ENCODE peak calls at places on chromosomes 11 and 22, in nine cellular contexts. B is pulmonary artery endothelial cell; X is CD4-positive, alpha-beta memory T cell; T is sigmoid colon; J is body of pancreas; L is epithelial cell of proximal tubule; U is DND-41; P is bronchial epithelial cell; A is fibroblast of mammary gland. H is an unnamed sample.

GRCh38 chr11:66904055-66904454 is 47.2 kb downstream of the LRFN4 start:
- DNase-seq in B (no peak), X (no peak), T (no peak), J (no peak), L (no peak), U (no peak), P (peak; percentile 64), A (peak; percentile 49), H (peak; percentile 25)

GRCh38 chr11:108838804-108839128 is 173.9 kb downstream of the DDX10 start:
- DNase-seq in B (no peak), X (no peak), T (no peak), J (no peak), L (no peak), U (no peak), P (peak; percentile 10), A (no peak), H (no peak)

GRCh38 chr22:26912985-26913384 is 255.6 kb downstream of the MIAT start:
- DNase-seq in B (no peak), X (no peak), T (no peak), J (no peak), L (no peak), U (no peak), P (no peak), A (no peak), H (no peak)

GRCh38 chr11:103326070-103326794 is 217.0 kb downstream of the DYNC2H1 start:
- DNase-seq in B (peak; percentile 33), X (peak; percentile 54), T (no peak), J (peak; percentile 69), L (peak; percentile 53), U (peak; percentile 52), P (peak; percentile 73), A (peak; percentile 84), H (peak; percentile 74)

GRCh38 chr11:110294509-110294908 is 1.9 kb downstream of the RDX start:
- DNase-seq in B (no peak), X (no peak), T (no peak), J (no peak), L (no peak), U (no peak), P (no peak), A (no peak), H (no peak)

GRCh38 chr11:67174311-67174710 is 55.2 kb downstream of the KDM2A start:
- DNase-seq in B (no peak), X (no peak), T (no peak), J (no peak), L (no peak), U (no peak), P (peak; percentile 29), A (no peak), H (no peak)

GRCh38 chr11:125293596-125293995 is 129.0 kb downstream of the PKNOX2 start:
- DNase-seq in B (no peak), X (no peak), T (no peak), J (no peak), L (no peak), U (no peak), P (no peak), A (no peak), H (no peak)

GRCh38 chr22:31247726-31248125 is 35.6 kb downstream of the LIMK2 start:
- DNase-seq in B (no peak), X (no peak), T (no peak), J (no peak), L (no peak), U (no peak), P (no peak), A (no peak), H (no peak)

GRCh38 chr11:44632466-44633123 is 67.1 kb downstream of the CD82 start:
- DNase-seq in B (no peak), X (no peak), T (peak; percentile 74), J (no peak), L (no peak), U (peak; percentile 3), P (peak; percentile 21), A (peak; percentile 36), H (peak; percentile 9)

GRCh38 chr22:36443198-36443770 is 38.2 kb downstream of the TXN2 start:
- DNase-seq in B (no peak), X (no peak), T (no peak), J (no peak), L (no peak), U (peak; percentile 49), P (no peak), A (no peak), H (no peak)

GRCh38 chr11:56841210-56841810 is 92.8 kb upstream of the OR9G4 start:
- DNase-seq in B (peak; percentile 22), X (no peak), T (no peak), J (peak; percentile 60), L (peak; percentile 7), U (peak; percentile 48), P (peak; percentile 69), A (peak; percentile 67), H (peak; percentile 42)

GRCh38 chr11:19199037-19199436 is 2.7 kb downstream of the CSRP3 start:
- DNase-seq in B (no peak), X (no peak), T (no peak), J (no peak), L (no peak), U (no peak), P (no peak), A (no peak), H (no peak)

GRCh38 chr22:49536571-49537131 is 291.0 kb downstream of the BRD1 start:
- DNase-seq in B (no peak), X (no peak), T (peak; percentile 57), J (no peak), L (no peak), U (no peak), P (no peak), A (no peak), H (no peak)

GRCh38 chr11:68652683-68653156 is 31.6 kb upstream of the GAL start:
- DNase-seq in B (no peak), X (no peak), T (no peak), J (no peak), L (no peak), U (no peak), P (no peak), A (no peak), H (no peak)

GRCh38 chr11:111635706-111636045 is 33.4 kb downstream of the SIK2 start:
- DNase-seq in B (no peak), X (no peak), T (peak; percentile 68), J (peak; percentile 60), L (no peak), U (no peak), P (no peak), A (peak; percentile 81), H (peak; percentile 32)

GRCh38 chr11:1918436-1919315 is 827 bp upstream of the TNNT3 start:
- DNase-seq in B (no peak), X (no peak), T (no peak), J (no peak), L (no peak), U (no peak), P (no peak), A (no peak), H (no peak)

GRCh38 chr11:126111458-126112116 is 48.9 kb upstream of the CDON start:
- DNase-seq in B (no peak), X (no peak), T (peak; percentile 87), J (no peak), L (no peak), U (no peak), P (no peak), A (no peak), H (no peak)

GRCh38 chr11:31045335-31045734 is 324.2 kb downstream of the DCDC1 start:
- DNase-seq in B (no peak), X (no peak), T (no peak), J (no peak), L (peak; percentile 3), U (no peak), P (peak; percentile 15), A (peak; percentile 7), H (no peak)

GRCh38 chr11:44611687-44612437 is 46.4 kb downstream of the CD82 start:
- DNase-seq in B (no peak), X (peak; percentile 75), T (no peak), J (no peak), L (no peak), U (no peak), P (no peak), A (no peak), H (no peak)

GRCh38 chr22:44143596-44143995 is 37.1 kb upstream of the PARVG start:
- DNase-seq in B (no peak), X (no peak), T (no peak), J (no peak), L (no peak), U (no peak), P (no peak), A (no peak), H (no peak)